ENCODE peak calls at places on chromosomes 2 and 18, in five cellular contexts. J, I, K, P and B are unnamed samples.

GRCh38 chr2:210007895-210008294 is 5.5 kb downstream of the RPE start:
- DNase-seq in I (peak), J (no peak), K (no peak), P (no peak), B (no peak)

GRCh38 chr2:208464205-208464604 is 57.6 kb downstream of the PTH2R start:
- DNase-seq in K (no peak), I (no peak), J (no peak), P (no peak), B (no peak)

GRCh38 chr2:154452906-154453493 is 245.5 kb upstream of the KCNJ3 start:
- DNase-seq in J (peak), K (no peak), P (peak), I (peak), B (no peak)

GRCh38 chr2:223537669-223538601 is 64.2 kb downstream of the SCG2 start:
- DNase-seq in I (peak), J (no peak), P (no peak), K (no peak), B (no peak)

GRCh38 chr2:45067859-45068642 is 58.8 kb upstream of the SIX2 start:
- DNase-seq in K (no peak), I (peak), P (no peak), J (no peak), B (no peak)

GRCh38 chr18:10285283-10285640 is 169.2 kb upstream of the APCDD1 start:
- DNase-seq in I (no peak), P (peak), K (no peak), J (peak), B (no peak)

GRCh38 chr18:55385770-55386169 is 202.2 kb downstream of the TCF4 start:
- DNase-seq in J (no peak), P (no peak), I (no peak), K (no peak), B (no peak)

GRCh38 chr2:141306368-141306767 is 824.4 kb downstream of the LRP1B start:
- DNase-seq in J (no peak), P (no peak), K (no peak), I (no peak), B (no peak)

GRCh38 chr2:170886391-170886790 is 42.7 kb upstream of the GORASP2 start:
- DNase-seq in J (no peak), K (no peak), P (no peak), I (peak), B (no peak)

GRCh38 chr2:64263315-64263714 is 119.1 kb upstream of the PELI1 start:
- DNase-seq in J (no peak), K (no peak), I (peak), P (no peak), B (peak)

GRCh38 chr18:3340682-3341097 is 78.8 kb downstream of the MYL12B start:
- DNase-seq in P (no peak), I (peak), J (no peak), K (no peak), B (no peak)

GRCh38 chr2:183536714-183537113 is 412.5 kb downstream of the NUP35 start:
- DNase-seq in K (no peak), I (no peak), J (no peak), P (no peak), B (no peak)

DNA sequence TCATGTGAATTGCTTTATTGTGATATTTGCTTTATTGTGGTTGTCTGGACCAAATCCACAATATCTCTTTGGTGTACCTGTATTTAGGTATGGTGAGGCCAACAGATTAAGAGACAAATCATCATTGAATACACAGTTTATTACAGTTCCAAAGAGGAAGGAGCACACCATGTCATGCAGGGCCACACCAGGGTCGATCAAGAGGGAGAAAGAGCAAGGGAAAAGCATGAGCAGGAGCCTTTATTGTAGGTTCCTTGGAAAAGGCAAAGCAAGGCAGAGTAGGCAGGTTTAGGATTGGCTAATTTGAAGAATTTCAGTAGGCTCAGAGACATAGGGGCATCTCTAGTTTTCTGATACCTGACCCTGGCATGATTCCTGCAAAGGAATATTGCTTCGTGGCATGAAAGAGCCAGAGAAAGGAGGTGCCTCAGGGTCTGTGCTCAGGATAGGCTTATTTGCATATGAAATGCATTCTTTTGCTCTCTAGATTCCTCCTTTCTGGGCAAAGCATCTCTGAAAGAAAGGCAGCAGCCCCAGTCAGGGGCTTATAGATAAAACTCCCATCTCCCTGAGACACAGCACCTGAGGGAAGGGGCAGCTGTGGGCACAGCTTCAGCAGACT is 214.2 kb upstream of the ERBB4 start:
- DNase-seq in P (no peak), I (no peak), J (no peak), K (no peak), B (no peak)
- H3K4me3 ChIP-seq in P (no peak), I (no peak), J (no peak), K (no peak), B (no peak)

GRCh38 chr2:111692311-111692710 is 191.7 kb downstream of the ANAPC1 start:
- DNase-seq in J (no peak), I (no peak), K (no peak), P (no peak), B (no peak)
- TF ChIP-seq CTCF in J (no peak), I (peak), K (no peak), P (no peak), B (no peak)

GRCh38 chr2:192072261-192072660 is 122.5 kb downstream of the TMEFF2 start:
- DNase-seq in K (no peak), J (no peak), I (no peak), P (no peak), B (no peak)

GRCh38 chr2:192067631-192068030 is 127.1 kb downstream of the TMEFF2 start:
- DNase-seq in J (no peak), P (no peak), I (no peak), K (no peak), B (no peak)

GRCh38 chr2:192068966-192069365 is 125.8 kb downstream of the TMEFF2 start:
- DNase-seq in I (no peak), K (no peak), J (no peak), P (no peak), B (no peak)

GRCh38 chr2:192070099-192070498 is 124.6 kb downstream of the TMEFF2 start:
- DNase-seq in P (no peak), I (peak), K (no peak), J (no peak), B (no peak)

DNA sequence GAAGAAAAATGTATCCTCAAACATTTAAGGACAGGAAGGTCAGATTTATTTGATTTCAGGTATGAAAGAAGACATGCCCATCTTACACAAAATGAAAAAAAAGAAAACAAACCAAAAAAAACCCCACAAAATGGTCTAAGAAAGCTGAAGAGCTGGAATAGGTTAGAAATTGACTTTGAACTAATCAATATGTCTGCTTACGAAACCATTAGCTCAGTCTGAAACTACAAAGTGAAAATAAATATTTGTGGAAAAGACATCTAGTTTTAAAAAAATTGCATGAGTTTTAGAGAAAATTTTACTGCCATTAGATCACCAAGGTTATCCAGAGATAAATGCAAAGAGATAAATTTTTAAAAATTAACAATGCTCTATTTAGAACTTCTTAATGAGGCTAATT is 125.3 kb downstream of the TMEFF2 start:
- DNase-seq in K (no peak), J (no peak), I (no peak), P (no peak), B (no peak)
- H3K4me3 ChIP-seq in K (no peak), J (no peak), I (no peak), P (no peak), B (no peak)

DNA sequence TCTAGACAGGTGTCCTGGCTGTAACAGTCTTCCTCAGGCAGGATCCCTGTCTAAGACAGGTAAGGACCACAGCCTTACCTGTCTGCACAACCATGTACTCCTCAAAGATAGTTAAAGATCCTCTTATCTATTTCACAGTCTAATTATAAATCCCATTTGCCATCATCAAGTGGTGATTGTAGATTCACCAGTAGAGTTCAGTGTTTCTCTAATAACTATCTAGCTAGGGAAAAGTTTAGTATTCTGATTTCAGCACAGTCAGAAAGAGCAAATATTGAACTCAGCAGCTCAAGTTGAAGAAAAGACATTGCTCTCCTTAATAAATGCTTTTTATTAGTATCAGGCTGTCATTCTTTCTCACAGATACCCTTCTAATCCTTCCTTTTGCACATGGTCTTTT is 1305.5 kb upstream of the NXPH2 start:
- DNase-seq in P (no peak), I (peak), J (no peak), K (no peak), B (no peak)
- TF ChIP-seq CTCF in P (no peak), I (peak), J (no peak), K (peak), B (no peak)

GRCh38 chr2:105142239-105142638 is 99.3 kb upstream of the GPR45 start:
- DNase-seq in J (no peak), I (no peak), P (no peak), K (no peak), B (no peak)

GRCh38 chr2:105144941-105145300 is 96.6 kb upstream of the GPR45 start:
- DNase-seq in J (no peak), P (peak), K (no peak), I (no peak), B (no peak)

GRCh38 chr2:105143467-105144127 is 97.9 kb upstream of the GPR45 start:
- DNase-seq in J (no peak), P (peak), K (no peak), I (no peak), B (no peak)

GRCh38 chr2:105144128-105144940 is 97.2 kb upstream of the GPR45 start:
- DNase-seq in K (no peak), I (no peak), J (no peak), P (no peak), B (no peak)

DNA sequence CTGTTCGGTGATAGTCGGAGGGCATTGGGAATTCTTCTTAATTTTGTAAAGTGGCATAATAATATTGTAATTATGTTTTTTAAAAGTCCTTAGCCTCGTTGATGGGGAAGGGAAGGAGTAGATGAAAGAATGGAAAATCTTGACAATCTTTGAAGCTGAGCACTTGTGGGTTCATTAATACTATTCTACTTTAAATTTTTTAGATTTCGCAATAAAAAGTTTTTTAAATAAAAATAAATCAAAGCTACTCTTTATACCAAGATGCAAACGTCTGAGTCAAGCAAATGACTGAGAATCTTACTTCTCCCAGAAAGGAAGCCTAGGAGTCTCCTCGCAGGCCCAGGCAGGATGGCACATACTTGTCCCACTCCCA is 98.5 kb upstream of the GPR45 start:
- DNase-seq in J (no peak), I (no peak), P (no peak), K (no peak), B (no peak)
- H3K4me3 ChIP-seq in J (no peak), I (no peak), P (no peak), K (no peak), B (no peak)

DNA sequence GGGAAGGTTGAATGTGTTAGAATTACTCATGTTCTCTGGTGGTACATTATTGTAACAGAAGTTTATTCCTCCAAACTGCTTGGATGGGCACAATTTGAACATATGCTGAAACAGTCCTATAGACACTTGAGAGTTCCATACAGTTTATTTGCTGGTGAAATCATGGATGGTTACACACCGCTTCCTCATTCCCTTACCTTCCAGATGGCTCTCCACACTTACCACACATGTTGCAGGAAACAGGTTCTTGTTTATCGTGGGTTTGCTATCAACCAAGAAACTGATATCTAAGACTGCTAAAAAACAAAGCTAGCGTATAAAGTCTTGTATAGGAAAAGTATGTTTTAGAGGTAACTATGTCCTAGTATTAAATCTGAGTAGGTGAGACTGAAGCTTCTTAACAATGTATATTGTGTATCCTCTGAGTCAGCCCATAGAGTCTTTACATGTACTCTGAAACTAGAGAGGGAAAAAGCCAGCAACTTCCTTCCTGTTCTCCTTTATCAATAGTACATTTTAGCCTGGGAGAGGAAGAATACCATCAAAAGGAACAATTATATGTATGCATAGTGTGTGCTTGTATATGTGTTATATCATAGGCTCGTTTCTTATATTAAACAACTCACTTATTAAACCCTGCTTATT is 313.1 kb downstream of the PLCL1 start:
- DNase-seq in K (no peak), P (no peak), J (peak), I (no peak), B (no peak)
- TF ChIP-seq CTCF in K (no peak), P (no peak), J (no peak), I (no peak), B (no peak)

GRCh38 chr18:76460482-76460881 is 34.6 kb downstream of the ZNF516 start:
- DNase-seq in P (no peak), K (peak), J (no peak), I (peak), B (no peak)
- H3K4me3 ChIP-seq in P (no peak), K (no peak), J (no peak), I (no peak), B (no peak)

DNA sequence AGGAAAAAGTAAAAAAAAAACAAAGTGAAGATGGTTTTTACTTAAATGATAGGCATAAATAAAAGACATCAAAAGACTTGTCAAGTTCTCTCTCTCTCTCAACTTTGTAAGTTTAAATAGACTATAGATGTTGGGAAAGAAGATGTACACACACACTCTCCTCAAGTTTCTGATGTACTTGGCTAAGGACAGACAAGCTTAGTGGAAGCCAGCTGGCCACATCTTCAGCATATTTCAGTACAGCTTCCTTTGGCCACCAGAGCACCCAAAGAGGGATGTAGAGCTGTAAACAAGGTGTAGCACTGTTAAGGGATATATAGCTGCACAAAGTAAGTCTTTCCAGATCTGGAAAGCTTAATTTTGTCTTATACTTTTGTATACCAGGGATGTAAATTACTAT is 64.2 kb upstream of the MSTN start:
- DNase-seq in J (no peak), K (no peak), P (peak), I (peak), B (no peak)
- TF ChIP-seq CTCF in J (no peak), K (no peak), P (no peak), I (peak), B (no peak)